ENCODE peak calls at places on chromosomes 3 and 15, in ten cellular contexts. R, T, A, M, P, V, Q, K, I and O are unnamed samples.

GRCh38 chr3:66778107-66778506 is 220.0 kb upstream of the KBTBD8 start:
- DNase-seq in R (no peak), T (no peak), A (no peak), M (no peak), P (peak; percentile 51), V (no peak), Q (no peak), K (no peak), I (no peak), O (no peak)

GRCh38 chr3:33578325-33579180 is 138.3 kb upstream of the UBP1 start:
- DNase-seq in R (no peak), T (peak; percentile 35), A (no peak), M (no peak), P (peak; percentile 65), V (peak; percentile 12), Q (no peak), K (no peak), I (no peak), O (no peak)

GRCh38 chr3:6468589-6468988 is 392.3 kb upstream of the GRM7 start:
- DNase-seq in R (no peak), T (no peak), A (no peak), M (no peak), P (no peak), V (no peak), Q (no peak), K (no peak), I (no peak), O (no peak)

GRCh38 chr15:88391006-88391405 is 76.2 kb downstream of the MRPL46 start:
- DNase-seq in R (no peak), T (no peak), A (no peak), M (no peak), P (no peak), V (no peak), Q (no peak), K (no peak), I (no peak), O (no peak)

GRCh38 chr3:14488286-14489036 is 51.7 kb downstream of the GRIP2 start:
- DNase-seq in R (peak; percentile 32), T (no peak), A (no peak), M (no peak), P (no peak), V (no peak), Q (no peak), K (no peak), I (no peak), O (no peak)

GRCh38 chr15:70252056-70252935 is 154.6 kb upstream of the TLE3 start:
- DNase-seq in R (no peak), T (no peak), A (no peak), M (no peak), P (no peak), V (no peak), Q (peak; percentile 59), K (no peak), I (no peak), O (no peak)

GRCh38 chr15:33656090-33656670 is 312.1 kb upstream of the CHRM5 start:
- DNase-seq in R (no peak), T (no peak), A (no peak), M (no peak), P (no peak), V (no peak), Q (no peak), K (no peak), I (no peak), O (no peak)

GRCh38 chr15:52326758-52327157 is 31.2 kb upstream of the MYO5C start:
- DNase-seq in R (no peak), T (peak; percentile 73), A (no peak), M (peak; percentile 52), P (no peak), V (peak; percentile 24), Q (no peak), K (no peak), I (no peak), O (no peak)

GRCh38 chr15:68668926-68669600 is 90.3 kb downstream of the CORO2B start:
- DNase-seq in R (no peak), T (no peak), A (no peak), M (no peak), P (no peak), V (no peak), Q (peak; percentile 37), K (no peak), I (peak; percentile 70), O (no peak)

GRCh38 chr15:68674975-68675374 is 96.2 kb downstream of the CORO2B start:
- DNase-seq in R (no peak), T (peak; percentile 26), A (no peak), M (no peak), P (no peak), V (no peak), Q (peak; percentile 17), K (peak; percentile 26), I (no peak), O (no peak)

GRCh38 chr15:68672251-68672650 is 93.5 kb downstream of the CORO2B start:
- DNase-seq in R (no peak), T (no peak), A (no peak), M (no peak), P (no peak), V (no peak), Q (peak; percentile 4), K (no peak), I (no peak), O (no peak)

GRCh38 chr15:68676011-68676605 is 97.3 kb downstream of the CORO2B start:
- DNase-seq in R (no peak), T (no peak), A (no peak), M (no peak), P (no peak), V (no peak), Q (peak; percentile 37), K (no peak), I (no peak), O (no peak)

GRCh38 chr15:68672781-68673205 is 94.0 kb downstream of the CORO2B start:
- DNase-seq in R (no peak), T (peak; percentile 19), A (no peak), M (no peak), P (peak; percentile 63), V (no peak), Q (peak; percentile 45), K (no peak), I (peak; percentile 41), O (no peak)
- TF ChIP-seq CTCF in R (no peak), T (peak; percentile 38), A (no peak), M (peak; percentile 51), P (peak; percentile 81), V (peak; percentile 17), Q (no peak), K (no peak), I (no peak), O (peak; percentile 49)

GRCh38 chr3:111615880-111616279 is 20.7 kb upstream of the ZBED2 start:
- DNase-seq in R (no peak), T (no peak), A (no peak), M (no peak), P (no peak), V (no peak), Q (no peak), K (no peak), I (no peak), O (no peak)

GRCh38 chr3:111617406-111617805 is 22.3 kb upstream of the ZBED2 start:
- DNase-seq in R (no peak), T (no peak), A (peak; percentile 47), M (no peak), P (no peak), V (no peak), Q (no peak), K (no peak), I (no peak), O (no peak)

GRCh38 chr3:111618945-111619344 is 23.8 kb upstream of the ZBED2 start:
- DNase-seq in R (no peak), T (no peak), A (no peak), M (no peak), P (no peak), V (no peak), Q (no peak), K (no peak), I (no peak), O (no peak)

GRCh38 chr3:111617912-111618601 is 22.9 kb upstream of the ZBED2 start:
- DNase-seq in R (no peak), T (peak; percentile 44), A (peak; percentile 36), M (no peak), P (no peak), V (no peak), Q (no peak), K (no peak), I (no peak), O (no peak)

DNA sequence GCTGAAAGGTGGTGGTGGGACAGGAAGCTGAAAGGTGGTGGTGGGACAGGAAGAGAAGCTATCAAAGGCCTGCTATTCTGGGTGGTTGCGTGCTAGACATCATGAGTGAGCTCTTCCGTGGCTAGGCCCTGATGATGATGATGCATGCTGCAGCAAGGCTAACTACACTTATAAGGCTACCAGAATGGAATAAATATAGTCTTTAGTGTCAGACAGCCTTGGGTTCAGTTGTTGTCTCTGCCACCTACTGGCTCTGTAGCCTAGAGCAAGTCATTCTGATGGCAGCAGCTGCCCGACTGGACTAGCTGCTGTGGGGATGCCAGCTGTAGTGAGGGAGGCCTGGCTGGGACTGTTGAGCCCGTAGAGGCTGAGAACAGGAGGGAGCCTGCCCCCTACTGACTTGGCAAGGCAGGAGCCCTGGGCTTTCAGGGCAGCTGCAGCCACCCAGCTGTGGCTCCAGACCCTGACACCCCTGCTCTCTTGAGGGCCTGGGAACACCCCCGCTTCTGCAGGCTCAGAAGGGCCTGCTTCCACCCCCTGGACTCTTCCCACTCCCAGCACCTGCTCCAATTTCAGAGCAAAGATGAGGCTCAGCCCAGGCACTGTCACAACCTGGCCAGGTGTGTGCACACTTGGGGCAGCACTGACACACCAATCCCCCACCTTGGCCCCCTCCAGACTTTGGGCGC is 21.4 kb upstream of the ZBED2 start:
- DNase-seq in R (peak; percentile 49), T (peak; percentile 18), A (peak; percentile 82), M (no peak), P (no peak), V (peak; percentile 9), Q (no peak), K (no peak), I (no peak), O (no peak)
- TF ChIP-seq CTCF in R (no peak), T (peak; percentile 28), A (peak; percentile 62), M (peak; percentile 38), P (no peak), V (no peak), Q (no peak), K (no peak), I (no peak), O (peak; percentile 14)

DNA sequence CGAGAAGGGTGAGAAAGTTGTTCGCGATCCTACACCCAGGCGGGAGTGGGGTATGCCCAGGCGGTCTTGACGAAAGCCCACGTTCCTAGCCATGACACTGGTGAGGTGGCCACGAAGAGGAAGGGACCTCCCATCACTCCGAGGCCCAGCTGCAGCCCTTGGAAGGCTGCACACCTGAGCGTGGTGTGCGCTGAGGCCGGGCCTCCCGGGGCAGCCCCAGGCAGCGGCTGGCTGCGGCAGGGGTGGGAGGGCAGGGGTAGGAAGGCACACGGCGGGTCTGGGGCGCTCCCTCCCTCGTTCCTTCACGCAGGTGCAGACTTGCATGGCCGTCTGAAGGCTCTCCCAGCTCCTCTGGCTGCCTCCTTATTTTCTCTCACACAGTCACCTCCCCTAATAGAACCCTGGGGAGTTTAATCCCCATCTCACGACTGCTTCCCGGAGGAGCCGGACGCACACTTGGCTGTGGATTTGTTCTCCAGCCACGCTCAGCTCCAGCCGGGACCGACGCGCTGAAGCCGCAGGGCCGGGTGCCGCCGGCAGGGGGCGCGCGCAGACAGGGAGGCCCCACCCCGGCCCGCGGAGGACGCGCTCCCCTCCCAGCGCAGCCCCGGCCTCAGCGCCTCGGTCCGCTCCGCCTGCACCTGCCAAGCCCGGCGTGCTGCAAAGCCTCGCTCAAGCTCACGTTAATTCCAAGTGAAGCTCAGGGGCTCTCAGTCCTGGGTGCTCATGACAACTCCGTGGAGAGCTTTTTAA is 37.8 kb upstream of the MUC4 start:
- DNase-seq in R (no peak), T (no peak), A (no peak), M (no peak), P (no peak), V (no peak), Q (no peak), K (no peak), I (no peak), O (no peak)
- TF ChIP-seq CTCF in R (no peak), T (no peak), A (peak; percentile 13), M (no peak), P (peak; percentile 28), V (no peak), Q (no peak), K (no peak), I (peak; percentile 39), O (no peak)

DNA sequence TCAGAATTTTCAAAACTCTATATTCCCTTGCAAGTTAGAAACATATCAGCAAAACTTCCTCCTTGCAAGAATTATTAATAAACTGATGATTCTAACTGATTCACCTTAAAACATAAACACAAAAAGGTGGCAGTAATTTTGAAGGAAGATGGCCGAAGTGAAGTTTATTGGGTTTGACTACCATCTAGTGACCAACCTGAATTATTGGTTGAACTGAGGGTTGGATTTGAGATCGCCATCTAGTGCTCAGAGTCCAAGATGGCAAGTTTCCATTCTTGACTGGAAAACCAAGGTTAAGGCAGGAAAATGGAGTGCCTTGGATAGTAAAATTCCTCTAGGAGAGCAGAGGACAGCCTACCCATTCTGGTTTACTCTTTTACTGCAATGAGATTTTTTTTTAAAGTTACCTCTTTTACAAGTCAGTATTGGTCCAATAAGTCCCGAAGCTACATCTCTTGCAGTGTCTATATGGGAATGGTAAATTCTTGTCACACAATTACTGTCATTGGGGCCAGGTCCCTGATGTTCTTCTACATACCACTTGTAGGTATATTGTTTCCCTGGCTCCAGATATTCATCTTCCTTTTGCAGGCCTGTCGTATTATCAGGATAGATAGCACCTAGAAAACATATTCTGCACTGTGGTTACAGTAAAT is 51.6 kb upstream of the CP start:
- DNase-seq in R (no peak), T (peak; percentile 91), A (peak; percentile 27), M (peak; percentile 76), P (peak; percentile 93), V (peak; percentile 88), Q (no peak), K (peak; percentile 50), I (peak; percentile 68), O (peak; percentile 58)
- TF ChIP-seq CTCF in R (peak; percentile 89), T (peak; percentile 100), A (peak; percentile 97), M (peak; percentile 89), P (peak; percentile 100), V (peak; percentile 99), Q (peak; percentile 86), K (peak; percentile 80), I (peak; percentile 89), O (peak; percentile 79)